ENCODE peak calls at places on chromosome 18, in ten cellular contexts. One of them, this sample, is unnamed.

GRCh38 chr18:34707670-34708069 is 2.4 kb upstream of the DTNA start:
- DNase-seq in adrenal gland: peak
- DNase-seq in nephron progenitor cell: no peak
- DNase-seq in upper lobe of right lung: no peak
- DNase-seq in body of pancreas: peak
- DNase-seq in left ventricle myocardium inferior: no peak
- DNase-seq in BJ: peak
- DNase-seq in mammary epithelial cell: peak
- DNase-seq in dorsolateral prefrontal cortex: peak
- DNase-seq in stomach: no peak
- DNase-seq in this sample: no peak

GRCh38 chr18:9708882-9709877 is 1.1 kb downstream of the RAB31 start:
- DNase-seq in adrenal gland: peak
- DNase-seq in nephron progenitor cell: peak
- DNase-seq in upper lobe of right lung: peak
- DNase-seq in body of pancreas: no peak
- DNase-seq in left ventricle myocardium inferior: peak
- DNase-seq in BJ: no peak
- DNase-seq in mammary epithelial cell: no peak
- DNase-seq in dorsolateral prefrontal cortex: no peak
- DNase-seq in stomach: no peak
- DNase-seq in this sample: no peak

GRCh38 chr18:43978174-43978573 is 700.9 kb upstream of the SYT4 start:
- DNase-seq in adrenal gland: no peak
- DNase-seq in nephron progenitor cell: no peak
- DNase-seq in upper lobe of right lung: no peak
- DNase-seq in body of pancreas: no peak
- DNase-seq in left ventricle myocardium inferior: no peak
- DNase-seq in BJ: no peak
- DNase-seq in mammary epithelial cell: no peak
- DNase-seq in dorsolateral prefrontal cortex: no peak
- DNase-seq in stomach: no peak
- DNase-seq in this sample: no peak

GRCh38 chr18:47893939-47894699 is 36.3 kb downstream of the SMAD2 start:
- DNase-seq in adrenal gland: no peak
- DNase-seq in nephron progenitor cell: no peak
- DNase-seq in upper lobe of right lung: no peak
- DNase-seq in body of pancreas: no peak
- DNase-seq in left ventricle myocardium inferior: no peak
- DNase-seq in BJ: no peak
- DNase-seq in mammary epithelial cell: no peak
- DNase-seq in dorsolateral prefrontal cortex: no peak
- DNase-seq in stomach: no peak
- DNase-seq in this sample: no peak

GRCh38 chr18:31512203-31512764 is 14.3 kb downstream of the DSG2 start:
- DNase-seq in adrenal gland: no peak
- DNase-seq in nephron progenitor cell: peak
- DNase-seq in upper lobe of right lung: no peak
- DNase-seq in body of pancreas: peak
- DNase-seq in left ventricle myocardium inferior: no peak
- DNase-seq in BJ: peak
- DNase-seq in mammary epithelial cell: peak
- DNase-seq in dorsolateral prefrontal cortex: no peak
- DNase-seq in stomach: peak
- DNase-seq in this sample: no peak

GRCh38 chr18:75047240-75047639 is 161.7 kb downstream of the PTGR3 start:
- DNase-seq in adrenal gland: no peak
- DNase-seq in nephron progenitor cell: no peak
- DNase-seq in upper lobe of right lung: no peak
- DNase-seq in body of pancreas: no peak
- DNase-seq in left ventricle myocardium inferior: no peak
- DNase-seq in BJ: no peak
- DNase-seq in mammary epithelial cell: no peak
- DNase-seq in dorsolateral prefrontal cortex: no peak
- DNase-seq in stomach: no peak
- DNase-seq in this sample: no peak

GRCh38 chr18:56120781-56121180 is 517.6 kb downstream of the TXNL1 start:
- DNase-seq in adrenal gland: no peak
- DNase-seq in nephron progenitor cell: no peak
- DNase-seq in upper lobe of right lung: no peak
- DNase-seq in body of pancreas: no peak
- DNase-seq in left ventricle myocardium inferior: no peak
- DNase-seq in BJ: no peak
- DNase-seq in mammary epithelial cell: peak
- DNase-seq in dorsolateral prefrontal cortex: no peak
- DNase-seq in stomach: no peak
- DNase-seq in this sample: no peak

GRCh38 chr18:32470136-32470712 is 458 bp downstream of the GAREM1 start:
- DNase-seq in adrenal gland: peak
- DNase-seq in nephron progenitor cell: peak
- DNase-seq in upper lobe of right lung: peak
- DNase-seq in body of pancreas: peak
- DNase-seq in left ventricle myocardium inferior: peak
- DNase-seq in BJ: no peak
- DNase-seq in mammary epithelial cell: no peak
- DNase-seq in dorsolateral prefrontal cortex: no peak
- DNase-seq in stomach: peak
- DNase-seq in this sample: no peak

GRCh38 chr18:54444309-54444914 is 86.7 kb downstream of the C18orf54 start:
- DNase-seq in adrenal gland: peak
- DNase-seq in nephron progenitor cell: peak
- DNase-seq in upper lobe of right lung: no peak
- DNase-seq in body of pancreas: peak
- DNase-seq in left ventricle myocardium inferior: peak
- DNase-seq in BJ: peak
- DNase-seq in mammary epithelial cell: peak
- DNase-seq in dorsolateral prefrontal cortex: peak
- DNase-seq in stomach: peak
- DNase-seq in this sample: peak

GRCh38 chr18:21955757-21956652 is 213.4 kb upstream of the GATA6 start:
- DNase-seq in adrenal gland: peak
- DNase-seq in nephron progenitor cell: peak
- DNase-seq in upper lobe of right lung: peak
- DNase-seq in body of pancreas: peak
- DNase-seq in left ventricle myocardium inferior: peak
- DNase-seq in BJ: no peak
- DNase-seq in mammary epithelial cell: peak
- DNase-seq in dorsolateral prefrontal cortex: peak
- DNase-seq in stomach: peak
- DNase-seq in this sample: no peak

GRCh38 chr18:3605562-3606443 is 155.8 kb downstream of the TGIF1 start:
- DNase-seq in adrenal gland: no peak
- DNase-seq in nephron progenitor cell: no peak
- DNase-seq in upper lobe of right lung: no peak
- DNase-seq in body of pancreas: no peak
- DNase-seq in left ventricle myocardium inferior: no peak
- DNase-seq in BJ: no peak
- DNase-seq in mammary epithelial cell: peak
- DNase-seq in dorsolateral prefrontal cortex: no peak
- DNase-seq in stomach: no peak
- DNase-seq in this sample: no peak

GRCh38 chr18:76953186-76953982 is 131.0 kb downstream of the ZNF236 start:
- DNase-seq in adrenal gland: peak
- DNase-seq in nephron progenitor cell: no peak
- DNase-seq in upper lobe of right lung: peak
- DNase-seq in body of pancreas: peak
- DNase-seq in left ventricle myocardium inferior: peak
- DNase-seq in BJ: no peak
- DNase-seq in mammary epithelial cell: no peak
- DNase-seq in dorsolateral prefrontal cortex: peak
- DNase-seq in stomach: peak
- DNase-seq in this sample: no peak

GRCh38 chr18:79988079-79988924 is at the start of gene TXNL4A:
- DNase-seq in adrenal gland: peak
- DNase-seq in nephron progenitor cell: peak
- DNase-seq in upper lobe of right lung: peak
- DNase-seq in body of pancreas: peak
- DNase-seq in left ventricle myocardium inferior: peak
- DNase-seq in BJ: no peak
- DNase-seq in mammary epithelial cell: peak
- DNase-seq in dorsolateral prefrontal cortex: peak
- DNase-seq in stomach: peak
- DNase-seq in this sample: peak
- TF ChIP-seq CTCF in adrenal gland: no peak
- TF ChIP-seq CTCF in nephron progenitor cell: no peak
- TF ChIP-seq CTCF in upper lobe of right lung: peak
- TF ChIP-seq CTCF in body of pancreas: peak
- TF ChIP-seq CTCF in left ventricle myocardium inferior: peak
- TF ChIP-seq CTCF in BJ: peak
- TF ChIP-seq CTCF in mammary epithelial cell: peak
- TF ChIP-seq CTCF in dorsolateral prefrontal cortex: peak
- TF ChIP-seq CTCF in stomach: no peak
- TF ChIP-seq CTCF in this sample: peak

DNA sequence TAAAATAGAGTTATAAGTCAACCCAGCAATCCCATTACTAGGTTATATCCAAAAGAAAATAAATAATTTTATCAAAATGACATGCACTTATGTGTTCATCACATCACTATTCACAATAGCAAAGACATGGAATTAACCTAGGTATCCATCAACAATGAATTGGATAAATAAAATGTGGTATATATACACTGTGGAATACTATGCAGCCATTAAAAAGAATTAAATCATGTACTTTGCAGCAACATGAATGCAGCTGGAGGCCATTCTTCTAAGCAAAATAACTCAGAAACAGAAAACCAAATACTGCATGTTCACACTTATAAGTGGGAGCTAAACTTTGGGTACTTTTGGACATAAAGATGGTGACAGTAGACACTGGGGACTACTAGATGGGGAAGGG is 626.0 kb downstream of the ADCYAP1 start:
- DNase-seq in adrenal gland: no peak
- DNase-seq in nephron progenitor cell: no peak
- DNase-seq in upper lobe of right lung: no peak
- DNase-seq in body of pancreas: no peak
- DNase-seq in left ventricle myocardium inferior: no peak
- DNase-seq in BJ: no peak
- DNase-seq in mammary epithelial cell: no peak
- DNase-seq in dorsolateral prefrontal cortex: no peak
- DNase-seq in stomach: no peak
- DNase-seq in this sample: no peak
- TF ChIP-seq CTCF in adrenal gland: no peak
- TF ChIP-seq CTCF in nephron progenitor cell: no peak
- TF ChIP-seq CTCF in upper lobe of right lung: no peak
- TF ChIP-seq CTCF in body of pancreas: no peak
- TF ChIP-seq CTCF in left ventricle myocardium inferior: no peak
- TF ChIP-seq CTCF in BJ: no peak
- TF ChIP-seq CTCF in mammary epithelial cell: no peak
- TF ChIP-seq CTCF in dorsolateral prefrontal cortex: no peak
- TF ChIP-seq CTCF in stomach: no peak
- TF ChIP-seq CTCF in this sample: no peak

DNA sequence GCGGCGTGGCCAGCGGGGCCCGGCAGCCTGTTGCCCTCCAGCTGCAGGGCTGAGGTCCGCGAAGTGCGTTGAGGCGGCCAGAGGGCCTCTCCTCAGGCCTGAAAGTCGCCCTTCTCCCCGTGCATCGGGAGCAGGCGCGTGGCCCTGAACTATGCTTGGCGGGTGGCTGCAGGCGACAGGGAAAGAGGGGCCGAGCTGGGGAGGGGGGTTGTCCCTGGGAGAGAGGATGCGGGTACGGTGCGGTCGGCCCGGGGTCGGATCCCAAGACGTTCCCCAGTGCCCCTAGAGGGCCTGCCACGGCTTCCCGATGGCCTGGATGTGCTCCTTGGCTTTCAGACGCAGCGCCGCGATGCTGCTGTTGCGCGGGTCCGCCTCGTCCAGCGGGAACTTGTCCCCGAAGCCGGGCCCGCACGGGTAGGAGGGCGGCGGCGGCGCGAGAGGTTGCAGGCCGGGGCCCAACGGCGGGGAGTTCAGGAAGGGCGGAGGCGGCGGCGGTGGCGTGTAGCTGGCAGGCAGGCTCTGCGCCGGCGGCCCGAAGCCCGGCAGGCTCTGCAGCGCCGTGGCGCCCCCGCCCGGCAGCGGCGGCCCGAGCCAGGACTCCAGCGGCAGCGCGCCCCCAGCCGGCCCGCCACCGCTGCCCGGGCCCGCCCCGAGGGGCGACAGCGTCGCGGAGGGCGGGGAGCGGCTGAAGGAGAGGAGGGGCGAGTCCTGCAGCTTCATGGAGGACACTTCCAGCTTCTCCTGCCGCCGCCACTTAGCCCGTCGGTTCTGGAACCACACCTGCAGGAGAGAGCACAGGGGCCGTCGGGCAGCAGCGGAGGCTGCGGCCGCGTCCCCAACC is 4.3 kb downstream of the RAX start:
- DNase-seq in adrenal gland: no peak
- DNase-seq in nephron progenitor cell: peak
- DNase-seq in upper lobe of right lung: peak
- DNase-seq in body of pancreas: peak
- DNase-seq in left ventricle myocardium inferior: peak
- DNase-seq in BJ: no peak
- DNase-seq in mammary epithelial cell: no peak
- DNase-seq in dorsolateral prefrontal cortex: no peak
- DNase-seq in stomach: no peak
- DNase-seq in this sample: peak
- TF ChIP-seq CTCF in adrenal gland: no peak
- TF ChIP-seq CTCF in nephron progenitor cell: no peak
- TF ChIP-seq CTCF in upper lobe of right lung: no peak
- TF ChIP-seq CTCF in body of pancreas: no peak
- TF ChIP-seq CTCF in left ventricle myocardium inferior: peak
- TF ChIP-seq CTCF in BJ: no peak
- TF ChIP-seq CTCF in mammary epithelial cell: peak
- TF ChIP-seq CTCF in dorsolateral prefrontal cortex: no peak
- TF ChIP-seq CTCF in stomach: no peak
- TF ChIP-seq CTCF in this sample: peak

DNA sequence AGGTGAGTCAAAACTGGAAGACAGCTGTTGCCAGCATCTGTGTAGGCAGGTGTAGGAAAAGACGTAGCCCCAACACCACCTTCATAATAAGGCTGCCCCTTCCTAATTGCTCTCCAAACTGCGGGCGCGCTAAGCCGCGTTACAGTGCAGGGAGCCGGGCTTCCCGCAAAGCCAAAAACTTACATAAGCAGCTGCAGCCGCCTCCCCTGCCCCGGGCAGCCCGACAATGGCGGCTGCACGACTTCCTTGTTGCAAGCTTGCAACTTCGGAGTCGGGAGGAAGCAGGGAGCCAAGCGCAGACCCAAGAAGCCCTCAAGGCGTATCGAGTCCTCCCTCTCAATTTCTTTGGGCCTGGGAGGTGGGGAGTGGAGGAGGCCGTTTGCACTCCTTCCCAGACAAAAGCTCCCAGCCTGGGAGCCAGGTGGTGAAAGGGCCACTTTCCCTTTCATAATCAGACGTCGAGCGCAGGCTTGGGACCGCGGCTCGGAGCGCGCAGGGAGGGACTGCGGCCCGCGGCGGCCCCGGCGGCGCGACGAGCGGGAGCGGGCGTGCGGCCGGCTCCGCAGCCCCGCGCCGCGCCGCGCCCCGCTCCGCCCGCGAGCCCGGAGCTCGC is 802 bp downstream of the ZBTB14 start:
- DNase-seq in adrenal gland: peak
- DNase-seq in nephron progenitor cell: peak
- DNase-seq in upper lobe of right lung: peak
- DNase-seq in body of pancreas: no peak
- DNase-seq in left ventricle myocardium inferior: peak
- DNase-seq in BJ: no peak
- DNase-seq in mammary epithelial cell: peak
- DNase-seq in dorsolateral prefrontal cortex: peak
- DNase-seq in stomach: peak
- DNase-seq in this sample: no peak
- TF ChIP-seq CTCF in adrenal gland: no peak
- TF ChIP-seq CTCF in nephron progenitor cell: no peak
- TF ChIP-seq CTCF in upper lobe of right lung: no peak
- TF ChIP-seq CTCF in body of pancreas: no peak
- TF ChIP-seq CTCF in left ventricle myocardium inferior: no peak
- TF ChIP-seq CTCF in BJ: no peak
- TF ChIP-seq CTCF in mammary epithelial cell: no peak
- TF ChIP-seq CTCF in dorsolateral prefrontal cortex: no peak
- TF ChIP-seq CTCF in stomach: no peak
- TF ChIP-seq CTCF in this sample: no peak

GRCh38 chr18:50866765-50867164 is 12.2 kb upstream of the ME2 start:
- DNase-seq in adrenal gland: no peak
- DNase-seq in nephron progenitor cell: no peak
- DNase-seq in upper lobe of right lung: no peak
- DNase-seq in body of pancreas: no peak
- DNase-seq in left ventricle myocardium inferior: no peak
- DNase-seq in BJ: no peak
- DNase-seq in mammary epithelial cell: no peak
- DNase-seq in dorsolateral prefrontal cortex: no peak
- DNase-seq in stomach: no peak
- DNase-seq in this sample: no peak
- TF ChIP-seq CTCF in adrenal gland: peak
- TF ChIP-seq CTCF in nephron progenitor cell: no peak
- TF ChIP-seq CTCF in upper lobe of right lung: no peak
- TF ChIP-seq CTCF in body of pancreas: peak
- TF ChIP-seq CTCF in left ventricle myocardium inferior: peak
- TF ChIP-seq CTCF in BJ: no peak
- TF ChIP-seq CTCF in mammary epithelial cell: peak
- TF ChIP-seq CTCF in dorsolateral prefrontal cortex: peak
- TF ChIP-seq CTCF in stomach: no peak
- TF ChIP-seq CTCF in this sample: peak